ENCODE peak calls at places on chromosome 19, in nine cellular contexts. L, S, H, T, C, D, P, I and U are unnamed samples.

GRCh38 chr19:57813919-57814504 is 701 bp downstream of the ZNF552 start:
- DNase-seq in L (peak), S (no peak), H (no peak), T (no peak), C (no peak), D (no peak), P (no peak), I (no peak), U (no peak)

GRCh38 chr19:22545751-22546150 is 88.4 kb upstream of the ZNF492 start:
- DNase-seq in L (peak), S (peak), H (peak), T (no peak), C (no peak), D (no peak), P (peak), I (no peak), U (peak)

GRCh38 chr19:17765069-17765618 is 13.9 kb downstream of the FCHO1 start:
- DNase-seq in L (peak), S (peak), H (peak), T (no peak), C (no peak), D (no peak), P (peak), I (no peak), U (no peak)

GRCh38 chr19:46624958-46625661 is at the start of gene PTGIR:
- DNase-seq in L (peak), S (peak), H (peak), T (peak), C (no peak), D (no peak), P (peak), I (peak), U (peak)

GRCh38 chr19:6521718-6522646 is 8.8 kb upstream of the TNFSF9 start:
- DNase-seq in L (no peak), S (peak), H (no peak), T (no peak), C (no peak), D (peak), P (no peak), I (no peak), U (no peak)

GRCh38 chr19:14004619-14005380 is 1.3 kb downstream of the RFX1 start:
- DNase-seq in L (no peak), S (peak), H (peak), T (no peak), C (no peak), D (no peak), P (peak), I (no peak), U (peak)

GRCh38 chr19:43464089-43464775 is 1.2 kb downstream of the LYPD3 start:
- DNase-seq in L (no peak), S (no peak), H (peak), T (no peak), C (no peak), D (no peak), P (peak), I (no peak), U (no peak)

GRCh38 chr19:22331521-22331920 is 45.3 kb downstream of the ZNF729 start:
- DNase-seq in L (no peak), S (no peak), H (no peak), T (no peak), C (no peak), D (no peak), P (no peak), I (no peak), U (no peak)

GRCh38 chr19:44839272-44839671 is 6.8 kb upstream of the NECTIN2 start:
- DNase-seq in L (no peak), S (no peak), H (no peak), T (no peak), C (no peak), D (no peak), P (no peak), I (no peak), U (no peak)

GRCh38 chr19:11414544-11414943 is 4.6 kb downstream of the RGL3 start:
- DNase-seq in L (no peak), S (no peak), H (no peak), T (no peak), C (no peak), D (no peak), P (no peak), I (no peak), U (no peak)

GRCh38 chr19:54923276-54923675 is 17.3 kb downstream of the NCR1 start:
- DNase-seq in L (no peak), S (no peak), H (no peak), T (no peak), C (no peak), D (no peak), P (no peak), I (no peak), U (no peak)

GRCh38 chr19:51010066-51010795 is 8.8 kb upstream of the KLK8 start:
- DNase-seq in L (peak), S (no peak), H (no peak), T (no peak), C (no peak), D (no peak), P (no peak), I (no peak), U (no peak)

GRCh38 chr19:44883962-44884361 is 7.1 kb upstream of the TOMM40 start:
- DNase-seq in L (no peak), S (no peak), H (no peak), T (no peak), C (no peak), D (no peak), P (no peak), I (no peak), U (peak)

GRCh38 chr19:33152178-33152577 is 20.3 kb downstream of the WDR88 start:
- DNase-seq in L (no peak), S (no peak), H (no peak), T (no peak), C (no peak), D (no peak), P (no peak), I (peak), U (peak)

GRCh38 chr19:46192990-46193650 is 36.4 kb upstream of the IGFL1 start:
- DNase-seq in L (peak), S (peak), H (no peak), T (peak), C (no peak), D (no peak), P (peak), I (peak), U (peak)

GRCh38 chr19:32924200-32924599 is 47.6 kb downstream of the CEP89 start:
- DNase-seq in L (no peak), S (no peak), H (no peak), T (no peak), C (peak), D (no peak), P (no peak), I (no peak), U (no peak)

GRCh38 chr19:16419671-16420394 is 51.9 kb downstream of the EPS15L1 start:
- DNase-seq in L (no peak), S (no peak), H (no peak), T (no peak), C (no peak), D (no peak), P (no peak), I (no peak), U (no peak)

GRCh38 chr19:1882786-1883692 is 2.3 kb downstream of the ABHD17A start:
- DNase-seq in L (no peak), S (no peak), H (no peak), T (no peak), C (no peak), D (no peak), P (no peak), I (no peak), U (no peak)

GRCh38 chr19:49488046-49488862 is 846 bp downstream of the RPL13A start:
- DNase-seq in L (no peak), S (peak), H (no peak), T (no peak), C (no peak), D (no peak), P (no peak), I (no peak), U (no peak)

GRCh38 chr19:58007285-58007684 is 4.7 kb upstream of the ZNF606 start:
- DNase-seq in L (no peak), S (no peak), H (no peak), T (no peak), C (no peak), D (no peak), P (no peak), I (no peak), U (peak)

GRCh38 chr19:38037151-38037611 is 130.2 kb downstream of the SIPA1L3 start:
- DNase-seq in L (no peak), S (no peak), H (no peak), T (no peak), C (no peak), D (no peak), P (no peak), I (no peak), U (no peak)

GRCh38 chr19:49151339-49152217 is 3.6 kb downstream of the HRC start:
- DNase-seq in L (peak), S (peak), H (peak), T (no peak), C (peak), D (peak), P (peak), I (peak), U (peak)

GRCh38 chr19:1855828-1856255 is 7.5 kb downstream of the KLF16 start:
- DNase-seq in L (no peak), S (peak), H (no peak), T (no peak), C (no peak), D (no peak), P (no peak), I (peak), U (no peak)

GRCh38 chr19:48994035-48994386 is 324 bp downstream of the RUVBL2 start:
- DNase-seq in L (no peak), S (no peak), H (no peak), T (no peak), C (no peak), D (no peak), P (no peak), I (no peak), U (no peak)

GRCh38 chr19:22327321-22327720 is 41.1 kb downstream of the ZNF729 start:
- DNase-seq in L (no peak), S (no peak), H (no peak), T (no peak), C (no peak), D (no peak), P (no peak), I (no peak), U (no peak)

GRCh38 chr19:447816-448546 is 12.9 kb downstream of the SHC2 start:
- DNase-seq in L (no peak), S (no peak), H (no peak), T (no peak), C (no peak), D (no peak), P (no peak), I (peak), U (peak)

GRCh38 chr19:934865-935422 is 9.1 kb downstream of the ARID3A start:
- DNase-seq in L (no peak), S (no peak), H (peak), T (peak), C (peak), D (no peak), P (peak), I (peak), U (peak)

GRCh38 chr19:17074628-17075034 is 621 bp downstream of the HAUS8 start:
- DNase-seq in L (no peak), S (no peak), H (no peak), T (no peak), C (no peak), D (no peak), P (no peak), I (no peak), U (no peak)

GRCh38 chr19:12647490-12648071 is 19.0 kb downstream of the MAN2B1 start:
- DNase-seq in L (peak), S (peak), H (peak), T (no peak), C (no peak), D (no peak), P (peak), I (peak), U (peak)

GRCh38 chr19:34596989-34597388 is 80.0 kb downstream of the SCGB2B2 start:
- DNase-seq in L (no peak), S (no peak), H (no peak), T (no peak), C (no peak), D (no peak), P (no peak), I (no peak), U (no peak)

GRCh38 chr19:20423381-20424207 is 142.0 kb downstream of the ZNF737 start:
- DNase-seq in L (peak), S (peak), H (peak), T (peak), C (no peak), D (peak), P (peak), I (peak), U (peak)

GRCh38 chr19:55624109-55625003 is at the start of gene ZNF784:
- DNase-seq in L (peak), S (peak), H (peak), T (peak), C (peak), D (peak), P (peak), I (peak), U (peak)

GRCh38 chr19:44777715-44778347 is at the start of gene CBLC:
- DNase-seq in L (peak), S (no peak), H (no peak), T (no peak), C (peak), D (no peak), P (no peak), I (no peak), U (no peak)

GRCh38 chr19:11268783-11269267 is 6.5 kb upstream of the DOCK6 start:
- DNase-seq in L (peak), S (no peak), H (peak), T (peak), C (no peak), D (no peak), P (peak), I (peak), U (peak)

GRCh38 chr19:55389386-55390317 is 3.9 kb downstream of the RPL28 start:
- DNase-seq in L (no peak), S (no peak), H (no peak), T (no peak), C (no peak), D (no peak), P (no peak), I (no peak), U (no peak)

GRCh38 chr19:36488118-36488815 is 1.1 kb downstream of the ZNF566 start:
- DNase-seq in L (no peak), S (peak), H (no peak), T (no peak), C (no peak), D (no peak), P (no peak), I (no peak), U (no peak)

GRCh38 chr19:58573658-58574164 is 576 bp upstream of the MZF1 start:
- DNase-seq in L (no peak), S (no peak), H (no peak), T (no peak), C (no peak), D (no peak), P (no peak), I (no peak), U (no peak)

GRCh38 chr19:34416021-34416545 is 11.9 kb downstream of the PDCD2L start:
- DNase-seq in L (no peak), S (no peak), H (no peak), T (no peak), C (no peak), D (no peak), P (no peak), I (no peak), U (peak)

GRCh38 chr19:36963262-36963661 is 47.1 kb downstream of the ZNF568 start:
- DNase-seq in L (no peak), S (no peak), H (no peak), T (no peak), C (no peak), D (no peak), P (no peak), I (no peak), U (no peak)

GRCh38 chr19:42175335-42175734 is 42.1 kb downstream of the DEDD2 start:
- DNase-seq in L (no peak), S (no peak), H (no peak), T (no peak), C (no peak), D (no peak), P (no peak), I (no peak), U (no peak)

GRCh38 chr19:42175952-42176648 is 41.4 kb downstream of the DEDD2 start:
- DNase-seq in L (no peak), S (no peak), H (no peak), T (peak), C (no peak), D (no peak), P (no peak), I (peak), U (peak)

GRCh38 chr19:42176990-42177685 is 40.3 kb downstream of the DEDD2 start:
- DNase-seq in L (peak), S (peak), H (peak), T (peak), C (no peak), D (peak), P (peak), I (peak), U (peak)

GRCh38 chr19:42177686-42178019 is 39.8 kb downstream of the DEDD2 start:
- DNase-seq in L (no peak), S (no peak), H (no peak), T (no peak), C (no peak), D (no peak), P (no peak), I (no peak), U (no peak)

GRCh38 chr19:42176649-42176989 is 40.9 kb downstream of the DEDD2 start:
- DNase-seq in L (no peak), S (no peak), H (no peak), T (no peak), C (no peak), D (no peak), P (no peak), I (no peak), U (no peak)
- H3K4me3 ChIP-seq in L (peak), S (no peak), H (peak), T (peak), C (peak), D (peak), P (peak), I (peak), U (peak)

DNA sequence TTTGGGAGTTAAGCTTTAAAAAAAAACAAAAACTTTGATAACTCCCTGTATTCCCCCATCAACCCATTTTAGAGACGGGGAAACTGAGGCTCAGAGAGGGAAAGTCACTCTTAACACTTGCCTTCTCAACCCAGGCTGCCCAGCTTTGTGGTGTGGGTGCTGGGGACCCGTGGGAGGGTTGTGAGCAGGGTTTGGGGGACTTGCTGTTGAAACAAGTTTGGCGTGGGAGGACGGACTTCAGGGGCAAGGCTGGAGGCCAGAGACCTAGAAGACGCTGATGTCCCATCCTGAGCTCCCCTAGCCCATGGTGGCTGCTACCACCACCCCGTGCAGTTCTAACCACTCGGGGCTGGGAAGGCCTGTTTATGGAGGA is 747 bp upstream of the CACTIN start:
- DNase-seq in L (no peak), S (no peak), H (peak), T (no peak), C (no peak), D (no peak), P (no peak), I (no peak), U (no peak)
- H3K4me3 ChIP-seq in L (no peak), S (peak), H (no peak), T (no peak), C (peak), D (peak), P (no peak), I (no peak), U (peak)

GRCh38 chr19:3982701-3983541 is 2.3 kb downstream of the EEF2 start:
- DNase-seq in L (peak), S (no peak), H (no peak), T (peak), C (no peak), D (no peak), P (no peak), I (no peak), U (peak)
- H3K4me3 ChIP-seq in L (peak), S (peak), H (no peak), T (peak), C (peak), D (no peak), P (no peak), I (peak), U (peak)

GRCh38 chr19:31578326-31578725 is 229.1 kb upstream of the TSHZ3 start:
- DNase-seq in L (no peak), S (no peak), H (no peak), T (no peak), C (no peak), D (no peak), P (no peak), I (no peak), U (no peak)
- H3K4me3 ChIP-seq in L (no peak), S (no peak), H (no peak), T (no peak), C (no peak), D (no peak), P (no peak), I (no peak), U (no peak)

GRCh38 chr19:30704716-30705115 is 332.5 kb downstream of the ZNF536 start:
- DNase-seq in L (no peak), S (no peak), H (no peak), T (no peak), C (no peak), D (no peak), P (no peak), I (no peak), U (no peak)
- H3K4me3 ChIP-seq in L (no peak), S (no peak), H (no peak), T (no peak), C (no peak), D (no peak), P (no peak), I (no peak), U (no peak)

GRCh38 chr19:7632340-7633203 is 947 bp downstream of the PCP2 start:
- DNase-seq in L (no peak), S (no peak), H (no peak), T (no peak), C (no peak), D (no peak), P (no peak), I (no peak), U (no peak)
- H3K4me3 ChIP-seq in L (no peak), S (no peak), H (no peak), T (no peak), C (no peak), D (no peak), P (no peak), I (no peak), U (no peak)